ENCODE peak calls at places on chromosomes 4 and X, in nine cellular contexts. One of them, this sample, is unnamed.

GRCh38 chr4:129254526-129254925 is 158.6 kb downstream of the C4orf33 start:
- DNase-seq in NCI-H1092: no peak
- DNase-seq in foreskin fibroblast: no peak
- DNase-seq in pancreas: no peak
- DNase-seq in C1 segment of cervical spinal cord: no peak
- DNase-seq in epithelial cell of esophagus: no peak
- DNase-seq in CD4-positive, alpha-beta memory T cell: no peak
- DNase-seq in stimulated activated CD8-positive, alpha-beta memory T cell treated with anti-CD3 and anti-CD28 coated beads, Interleukin-2, amount 100 ng/mL, for 48 hours: no peak
- DNase-seq in anterior cingulate cortex: no peak
- DNase-seq in this sample: no peak

GRCh38 chrX:78922754-78923153 is 22.4 kb upstream of the P2RY10 start:
- DNase-seq in NCI-H1092: no peak
- DNase-seq in foreskin fibroblast: no peak
- DNase-seq in pancreas: no peak
- DNase-seq in C1 segment of cervical spinal cord: no peak
- DNase-seq in epithelial cell of esophagus: no peak
- DNase-seq in CD4-positive, alpha-beta memory T cell: no peak
- DNase-seq in stimulated activated CD8-positive, alpha-beta memory T cell treated with anti-CD3 and anti-CD28 coated beads, Interleukin-2, amount 100 ng/mL, for 48 hours: no peak
- DNase-seq in anterior cingulate cortex: no peak
- DNase-seq in this sample: no peak

GRCh38 chr4:69717778-69718177 is 42.6 kb downstream of the SULT1B1 start:
- DNase-seq in NCI-H1092: no peak
- DNase-seq in foreskin fibroblast: no peak
- DNase-seq in pancreas: no peak
- DNase-seq in C1 segment of cervical spinal cord: no peak
- DNase-seq in epithelial cell of esophagus: no peak
- DNase-seq in CD4-positive, alpha-beta memory T cell: no peak
- DNase-seq in stimulated activated CD8-positive, alpha-beta memory T cell treated with anti-CD3 and anti-CD28 coated beads, Interleukin-2, amount 100 ng/mL, for 48 hours: no peak
- DNase-seq in anterior cingulate cortex: no peak
- DNase-seq in this sample: no peak

GRCh38 chrX:145190801-145191389 is 56.4 kb upstream of the SPANXN1 start:
- DNase-seq in NCI-H1092: peak
- DNase-seq in foreskin fibroblast: peak
- DNase-seq in pancreas: no peak
- DNase-seq in C1 segment of cervical spinal cord: no peak
- DNase-seq in epithelial cell of esophagus: peak
- DNase-seq in CD4-positive, alpha-beta memory T cell: no peak
- DNase-seq in stimulated activated CD8-positive, alpha-beta memory T cell treated with anti-CD3 and anti-CD28 coated beads, Interleukin-2, amount 100 ng/mL, for 48 hours: no peak
- DNase-seq in anterior cingulate cortex: no peak
- DNase-seq in this sample: no peak

GRCh38 chr4:139367421-139368090 is 65.3 kb upstream of the NDUFC1 start:
- DNase-seq in NCI-H1092: no peak
- DNase-seq in foreskin fibroblast: peak
- DNase-seq in pancreas: no peak
- DNase-seq in C1 segment of cervical spinal cord: no peak
- DNase-seq in epithelial cell of esophagus: no peak
- DNase-seq in CD4-positive, alpha-beta memory T cell: no peak
- DNase-seq in stimulated activated CD8-positive, alpha-beta memory T cell treated with anti-CD3 and anti-CD28 coated beads, Interleukin-2, amount 100 ng/mL, for 48 hours: no peak
- DNase-seq in anterior cingulate cortex: no peak
- DNase-seq in this sample: no peak

GRCh38 chr4:10063544-10064300 is 42.4 kb upstream of the SLC2A9 start:
- DNase-seq in NCI-H1092: peak
- DNase-seq in foreskin fibroblast: peak
- DNase-seq in pancreas: peak
- DNase-seq in C1 segment of cervical spinal cord: peak
- DNase-seq in epithelial cell of esophagus: peak
- DNase-seq in CD4-positive, alpha-beta memory T cell: no peak
- DNase-seq in stimulated activated CD8-positive, alpha-beta memory T cell treated with anti-CD3 and anti-CD28 coated beads, Interleukin-2, amount 100 ng/mL, for 48 hours: no peak
- DNase-seq in anterior cingulate cortex: peak
- DNase-seq in this sample: no peak

GRCh38 chr4:150569384-150569987 is 12.5 kb upstream of the MAB21L2 start:
- DNase-seq in NCI-H1092: no peak
- DNase-seq in foreskin fibroblast: peak
- DNase-seq in pancreas: no peak
- DNase-seq in C1 segment of cervical spinal cord: no peak
- DNase-seq in epithelial cell of esophagus: no peak
- DNase-seq in CD4-positive, alpha-beta memory T cell: no peak
- DNase-seq in stimulated activated CD8-positive, alpha-beta memory T cell treated with anti-CD3 and anti-CD28 coated beads, Interleukin-2, amount 100 ng/mL, for 48 hours: no peak
- DNase-seq in anterior cingulate cortex: no peak
- DNase-seq in this sample: no peak

GRCh38 chr4:151859646-151860045 is 98.8 kb upstream of the GATB start:
- DNase-seq in NCI-H1092: no peak
- DNase-seq in foreskin fibroblast: no peak
- DNase-seq in pancreas: no peak
- DNase-seq in C1 segment of cervical spinal cord: no peak
- DNase-seq in epithelial cell of esophagus: no peak
- DNase-seq in CD4-positive, alpha-beta memory T cell: no peak
- DNase-seq in stimulated activated CD8-positive, alpha-beta memory T cell treated with anti-CD3 and anti-CD28 coated beads, Interleukin-2, amount 100 ng/mL, for 48 hours: no peak
- DNase-seq in anterior cingulate cortex: no peak
- DNase-seq in this sample: no peak

GRCh38 chr4:40719008-40719623 is 30.6 kb upstream of the NSUN7 start:
- DNase-seq in NCI-H1092: peak
- DNase-seq in foreskin fibroblast: peak
- DNase-seq in pancreas: peak
- DNase-seq in C1 segment of cervical spinal cord: no peak
- DNase-seq in epithelial cell of esophagus: peak
- DNase-seq in CD4-positive, alpha-beta memory T cell: no peak
- DNase-seq in stimulated activated CD8-positive, alpha-beta memory T cell treated with anti-CD3 and anti-CD28 coated beads, Interleukin-2, amount 100 ng/mL, for 48 hours: no peak
- DNase-seq in anterior cingulate cortex: no peak
- DNase-seq in this sample: peak

GRCh38 chr4:86957214-86957613 is 22.4 kb downstream of the AFF1 start:
- DNase-seq in NCI-H1092: no peak
- DNase-seq in foreskin fibroblast: peak
- DNase-seq in pancreas: no peak
- DNase-seq in C1 segment of cervical spinal cord: no peak
- DNase-seq in epithelial cell of esophagus: peak
- DNase-seq in CD4-positive, alpha-beta memory T cell: no peak
- DNase-seq in stimulated activated CD8-positive, alpha-beta memory T cell treated with anti-CD3 and anti-CD28 coated beads, Interleukin-2, amount 100 ng/mL, for 48 hours: no peak
- DNase-seq in anterior cingulate cortex: no peak
- DNase-seq in this sample: no peak

GRCh38 chr4:161937596-161937995 is 226.2 kb downstream of the FSTL5 start:
- DNase-seq in NCI-H1092: no peak
- DNase-seq in foreskin fibroblast: no peak
- DNase-seq in pancreas: no peak
- DNase-seq in C1 segment of cervical spinal cord: no peak
- DNase-seq in epithelial cell of esophagus: peak
- DNase-seq in CD4-positive, alpha-beta memory T cell: no peak
- DNase-seq in stimulated activated CD8-positive, alpha-beta memory T cell treated with anti-CD3 and anti-CD28 coated beads, Interleukin-2, amount 100 ng/mL, for 48 hours: no peak
- DNase-seq in anterior cingulate cortex: no peak
- DNase-seq in this sample: no peak

GRCh38 chrX:136954930-136955329 is 74.4 kb upstream of the RBMX start:
- DNase-seq in NCI-H1092: no peak
- DNase-seq in foreskin fibroblast: peak
- DNase-seq in pancreas: no peak
- DNase-seq in C1 segment of cervical spinal cord: no peak
- DNase-seq in epithelial cell of esophagus: peak
- DNase-seq in CD4-positive, alpha-beta memory T cell: peak
- DNase-seq in stimulated activated CD8-positive, alpha-beta memory T cell treated with anti-CD3 and anti-CD28 coated beads, Interleukin-2, amount 100 ng/mL, for 48 hours: no peak
- DNase-seq in anterior cingulate cortex: no peak
- DNase-seq in this sample: no peak

GRCh38 chr4:30868257-30868656 is 148.1 kb downstream of the PCDH7 start:
- DNase-seq in NCI-H1092: no peak
- DNase-seq in foreskin fibroblast: no peak
- DNase-seq in pancreas: no peak
- DNase-seq in C1 segment of cervical spinal cord: no peak
- DNase-seq in epithelial cell of esophagus: no peak
- DNase-seq in CD4-positive, alpha-beta memory T cell: no peak
- DNase-seq in stimulated activated CD8-positive, alpha-beta memory T cell treated with anti-CD3 and anti-CD28 coated beads, Interleukin-2, amount 100 ng/mL, for 48 hours: no peak
- DNase-seq in anterior cingulate cortex: no peak
- DNase-seq in this sample: no peak

GRCh38 chrX:69015564-69016218 is 149.6 kb downstream of the PJA1 start:
- DNase-seq in NCI-H1092: no peak
- DNase-seq in foreskin fibroblast: no peak
- DNase-seq in pancreas: no peak
- DNase-seq in C1 segment of cervical spinal cord: no peak
- DNase-seq in epithelial cell of esophagus: no peak
- DNase-seq in CD4-positive, alpha-beta memory T cell: no peak
- DNase-seq in stimulated activated CD8-positive, alpha-beta memory T cell treated with anti-CD3 and anti-CD28 coated beads, Interleukin-2, amount 100 ng/mL, for 48 hours: no peak
- DNase-seq in anterior cingulate cortex: no peak
- DNase-seq in this sample: no peak

GRCh38 chr4:121717680-121718237 is 21.0 kb upstream of the ANXA5 start:
- DNase-seq in NCI-H1092: no peak
- DNase-seq in foreskin fibroblast: peak
- DNase-seq in pancreas: no peak
- DNase-seq in C1 segment of cervical spinal cord: no peak
- DNase-seq in epithelial cell of esophagus: no peak
- DNase-seq in CD4-positive, alpha-beta memory T cell: no peak
- DNase-seq in stimulated activated CD8-positive, alpha-beta memory T cell treated with anti-CD3 and anti-CD28 coated beads, Interleukin-2, amount 100 ng/mL, for 48 hours: no peak
- DNase-seq in anterior cingulate cortex: no peak
- DNase-seq in this sample: no peak

GRCh38 chr4:8307126-8307525 is 37.6 kb downstream of the HTRA3 start:
- DNase-seq in NCI-H1092: no peak
- DNase-seq in foreskin fibroblast: no peak
- DNase-seq in pancreas: no peak
- DNase-seq in C1 segment of cervical spinal cord: no peak
- DNase-seq in epithelial cell of esophagus: no peak
- DNase-seq in CD4-positive, alpha-beta memory T cell: no peak
- DNase-seq in stimulated activated CD8-positive, alpha-beta memory T cell treated with anti-CD3 and anti-CD28 coated beads, Interleukin-2, amount 100 ng/mL, for 48 hours: no peak
- DNase-seq in anterior cingulate cortex: no peak
- DNase-seq in this sample: no peak

GRCh38 chrX:153966283-153966688 is 5.3 kb downstream of the HCFC1 start:
- DNase-seq in NCI-H1092: no peak
- DNase-seq in foreskin fibroblast: no peak
- DNase-seq in pancreas: peak
- DNase-seq in C1 segment of cervical spinal cord: no peak
- DNase-seq in epithelial cell of esophagus: no peak
- DNase-seq in CD4-positive, alpha-beta memory T cell: no peak
- DNase-seq in stimulated activated CD8-positive, alpha-beta memory T cell treated with anti-CD3 and anti-CD28 coated beads, Interleukin-2, amount 100 ng/mL, for 48 hours: no peak
- DNase-seq in anterior cingulate cortex: peak
- DNase-seq in this sample: no peak

GRCh38 chr4:67122029-67122428 is 423.3 kb downstream of the CENPC start:
- DNase-seq in NCI-H1092: no peak
- DNase-seq in foreskin fibroblast: no peak
- DNase-seq in pancreas: no peak
- DNase-seq in C1 segment of cervical spinal cord: no peak
- DNase-seq in epithelial cell of esophagus: peak
- DNase-seq in CD4-positive, alpha-beta memory T cell: no peak
- DNase-seq in stimulated activated CD8-positive, alpha-beta memory T cell treated with anti-CD3 and anti-CD28 coated beads, Interleukin-2, amount 100 ng/mL, for 48 hours: no peak
- DNase-seq in anterior cingulate cortex: no peak
- DNase-seq in this sample: no peak

GRCh38 chr4:8579526-8580320 is 469 bp upstream of the GPR78 start:
- DNase-seq in NCI-H1092: no peak
- DNase-seq in foreskin fibroblast: no peak
- DNase-seq in pancreas: no peak
- DNase-seq in C1 segment of cervical spinal cord: no peak
- DNase-seq in epithelial cell of esophagus: no peak
- DNase-seq in CD4-positive, alpha-beta memory T cell: no peak
- DNase-seq in stimulated activated CD8-positive, alpha-beta memory T cell treated with anti-CD3 and anti-CD28 coated beads, Interleukin-2, amount 100 ng/mL, for 48 hours: no peak
- DNase-seq in anterior cingulate cortex: no peak
- DNase-seq in this sample: no peak

GRCh38 chr4:64330143-64330542 is 79.1 kb downstream of the TECRL start:
- DNase-seq in NCI-H1092: no peak
- DNase-seq in foreskin fibroblast: no peak
- DNase-seq in pancreas: no peak
- DNase-seq in C1 segment of cervical spinal cord: no peak
- DNase-seq in epithelial cell of esophagus: no peak
- DNase-seq in CD4-positive, alpha-beta memory T cell: no peak
- DNase-seq in stimulated activated CD8-positive, alpha-beta memory T cell treated with anti-CD3 and anti-CD28 coated beads, Interleukin-2, amount 100 ng/mL, for 48 hours: no peak
- DNase-seq in anterior cingulate cortex: no peak
- DNase-seq in this sample: no peak

GRCh38 chr4:173397604-173398003 is 1.3 kb downstream of the SCRG1 start:
- DNase-seq in NCI-H1092: no peak
- DNase-seq in foreskin fibroblast: no peak
- DNase-seq in pancreas: no peak
- DNase-seq in C1 segment of cervical spinal cord: no peak
- DNase-seq in epithelial cell of esophagus: no peak
- DNase-seq in CD4-positive, alpha-beta memory T cell: no peak
- DNase-seq in stimulated activated CD8-positive, alpha-beta memory T cell treated with anti-CD3 and anti-CD28 coated beads, Interleukin-2, amount 100 ng/mL, for 48 hours: no peak
- DNase-seq in anterior cingulate cortex: no peak
- DNase-seq in this sample: no peak